ENCODE peak calls at places on chromosomes 7 and 10, in seven cellular contexts. R, Q, M, K, F, C and A are unnamed samples.

GRCh38 chr10:72954596-72955569 is at the start of gene PLA2G12B:
- DNase-seq in R (no peak), Q (no peak), M (no peak), K (no peak), F (peak; percentile 65), C (no peak), A (no peak)

GRCh38 chr7:155880721-155881120 is 68.5 kb upstream of the SHH start:
- DNase-seq in R (no peak), Q (no peak), M (no peak), K (no peak), F (no peak), C (no peak), A (no peak)

GRCh38 chr10:114367041-114367675 is 37.1 kb downstream of the AFAP1L2 start:
- DNase-seq in R (no peak), Q (no peak), M (no peak), K (no peak), F (no peak), C (no peak), A (no peak)

GRCh38 chr10:67663449-67664087 is 32.4 kb downstream of the CTNNA3 start:
- DNase-seq in R (no peak), Q (no peak), M (no peak), K (no peak), F (no peak), C (no peak), A (no peak)

GRCh38 chr7:122056977-122057376 is 87.1 kb downstream of the AASS start:
- DNase-seq in R (no peak), Q (peak; percentile 43), M (no peak), K (no peak), F (no peak), C (no peak), A (no peak)

GRCh38 chr7:80826520-80827237 is 92.2 kb downstream of the SEMA3C start:
- DNase-seq in R (no peak), Q (no peak), M (peak; percentile 29), K (no peak), F (no peak), C (no peak), A (no peak)

GRCh38 chr7:74207586-74207985 is 2.2 kb upstream of the LAT2 start:
- DNase-seq in R (no peak), Q (no peak), M (no peak), K (no peak), F (no peak), C (no peak), A (no peak)

GRCh38 chr7:151168022-151168786 is 710 bp upstream of the GBX1 start:
- DNase-seq in R (no peak), Q (no peak), M (no peak), K (peak; percentile 90), F (no peak), C (peak; percentile 95), A (no peak)

GRCh38 chr10:131259535-131259934 is 52.0 kb downstream of the TCERG1L start:
- DNase-seq in R (no peak), Q (no peak), M (no peak), K (no peak), F (no peak), C (no peak), A (no peak)

GRCh38 chr7:97006951-97007861 is 1.9 kb downstream of the DLX6 start:
- DNase-seq in R (no peak), Q (no peak), M (no peak), K (peak; percentile 84), F (no peak), C (no peak), A (no peak)

GRCh38 chr7:97005764-97006145 is 402 bp downstream of the DLX6 start:
- DNase-seq in R (no peak), Q (no peak), M (no peak), K (no peak), F (peak; percentile 21), C (no peak), A (no peak)

GRCh38 chr7:97004931-97005763 is at the start of gene DLX6:
- DNase-seq in R (no peak), Q (no peak), M (no peak), K (peak; percentile 94), F (peak; percentile 93), C (no peak), A (no peak)

GRCh38 chr7:97004237-97004930 is 969 bp upstream of the DLX6 start:
- DNase-seq in R (no peak), Q (no peak), M (no peak), K (no peak), F (no peak), C (no peak), A (no peak)

DNA sequence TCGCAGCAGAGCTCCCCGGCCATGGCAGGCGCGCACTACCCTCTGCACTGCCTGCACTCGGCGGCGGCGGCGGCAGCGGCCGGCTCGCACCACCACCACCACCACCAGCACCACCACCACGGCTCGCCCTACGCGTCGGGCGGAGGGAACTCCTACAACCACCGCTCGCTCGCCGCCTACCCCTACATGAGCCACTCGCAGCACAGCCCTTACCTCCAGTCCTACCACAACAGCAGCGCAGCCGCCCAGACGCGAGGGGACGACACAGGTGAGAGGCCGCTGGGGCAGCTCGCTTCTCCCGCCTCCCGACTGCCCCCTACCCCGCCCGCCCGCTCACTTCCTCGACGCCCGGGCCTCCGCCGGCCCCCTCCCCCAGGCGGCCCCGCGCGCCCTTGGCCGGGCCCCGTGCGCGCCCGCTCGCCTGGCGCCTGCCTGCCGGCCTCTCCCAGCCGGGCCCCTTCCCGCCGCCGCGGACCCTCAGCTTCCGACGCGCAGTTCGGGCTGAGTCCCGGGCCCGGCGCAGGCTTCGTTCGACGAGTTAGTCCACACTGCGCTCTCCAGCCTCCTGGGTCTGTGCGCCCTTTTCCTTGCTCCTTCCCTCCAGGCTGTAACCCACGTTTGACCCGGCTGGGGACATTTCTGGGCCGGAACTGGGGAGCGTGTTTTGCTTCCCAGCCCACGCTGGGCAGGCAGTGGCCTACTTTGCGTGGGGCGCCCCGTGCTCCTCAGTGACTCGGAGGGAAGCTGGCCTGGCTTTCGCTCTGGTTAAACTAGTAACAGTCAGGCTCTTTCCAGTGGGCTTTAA is 995 bp downstream of the DLX6 start:
- DNase-seq in R (no peak), Q (peak; percentile 29), M (no peak), K (peak; percentile 85), F (peak; percentile 72), C (no peak), A (no peak)
- TF ChIP-seq POLR2AphosphoS5 in R (no peak), Q (no peak), M (no peak), K (no peak), F (peak; percentile 59), C (no peak), A (no peak)

GRCh38 chr10:21516270-21517131 is 9.0 kb downstream of the SKIDA1 start:
- DNase-seq in R (no peak), Q (peak; percentile 53), M (no peak), K (peak; percentile 83), F (no peak), C (peak; percentile 53), A (no peak)
- TF ChIP-seq EZH2 in R (no peak), Q (no peak), M (no peak), K (peak; percentile 25), F (no peak), C (no peak), A (no peak)

GRCh38 chr7:108328174-108328651 is 128.0 kb downstream of the NRCAM start:
- DNase-seq in R (peak; percentile 36), Q (no peak), M (no peak), K (no peak), F (no peak), C (no peak), A (no peak)
- H3K9ac ChIP-seq in R (no peak overlapping the region), Q (no peak overlapping the region), M (no peak overlapping the region), K (no peak overlapping the region), F (no peak overlapping the region), C (no peak overlapping the region), A (no peak overlapping the region)

GRCh38 chr10:3468919-3469638 is 296.5 kb upstream of the PITRM1 start:
- DNase-seq in R (no peak), Q (peak; percentile 75), M (peak; percentile 44), K (no peak), F (no peak), C (no peak), A (no peak)
- TF ChIP-seq POLR2AphosphoS5 in R (no peak), Q (no peak), M (no peak), K (no peak), F (no peak), C (no peak), A (no peak)

DNA sequence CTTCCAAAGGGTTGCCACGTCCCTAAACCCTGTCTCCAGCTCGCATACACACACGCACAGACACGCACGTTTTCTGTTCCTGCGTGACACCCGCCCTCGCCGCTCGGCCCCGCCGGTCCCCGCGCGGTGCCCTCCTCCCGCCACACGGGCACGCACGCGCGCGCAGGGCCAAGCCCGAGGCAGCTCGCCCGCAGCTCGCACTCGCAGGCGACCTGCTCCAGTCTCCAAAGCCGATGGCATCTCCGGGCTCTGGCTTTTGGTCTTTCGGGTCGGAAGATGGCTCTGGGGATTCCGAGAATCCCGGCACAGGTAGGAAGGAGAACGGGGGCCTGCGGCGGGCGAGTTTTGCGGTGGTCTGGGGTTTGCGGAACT is at the start of gene GAD2:
- DNase-seq in R (no peak), Q (no peak), M (no peak), K (peak; percentile 66), F (no peak), C (no peak), A (no peak)
- TF ChIP-seq EZH2 in R (no peak), Q (peak; percentile 22), M (no peak), K (no peak), F (no peak), C (no peak), A (no peak)

GRCh38 chr7:132545756-132546155 is 30.5 kb downstream of the PLXNA4 start:
- DNase-seq in R (no peak), Q (no peak), M (no peak), K (no peak), F (no peak), C (no peak), A (no peak)
- H3K9ac ChIP-seq in R (no peak overlapping the region), Q (no peak overlapping the region), M (no peak overlapping the region), K (no peak overlapping the region), F (no peak overlapping the region), C (no peak overlapping the region), A (no peak overlapping the region)

GRCh38 chr10:13481690-13482089 is 47.1 kb downstream of the BEND7 start:
- DNase-seq in R (no peak), Q (no peak), M (no peak), K (no peak), F (no peak), C (no peak), A (no peak)

GRCh38 chr10:13485623-13486022 is 43.2 kb downstream of the BEND7 start:
- DNase-seq in R (no peak), Q (peak; percentile 6), M (no peak), K (no peak), F (no peak), C (no peak), A (no peak)

GRCh38 chr10:13489035-13489434 is 39.8 kb downstream of the BEND7 start:
- DNase-seq in R (no peak), Q (no peak), M (no peak), K (no peak), F (no peak), C (no peak), A (no peak)

GRCh38 chr10:13483073-13483472 is 45.7 kb downstream of the BEND7 start:
- DNase-seq in R (peak; percentile 47), Q (no peak), M (no peak), K (no peak), F (no peak), C (no peak), A (no peak)

DNA sequence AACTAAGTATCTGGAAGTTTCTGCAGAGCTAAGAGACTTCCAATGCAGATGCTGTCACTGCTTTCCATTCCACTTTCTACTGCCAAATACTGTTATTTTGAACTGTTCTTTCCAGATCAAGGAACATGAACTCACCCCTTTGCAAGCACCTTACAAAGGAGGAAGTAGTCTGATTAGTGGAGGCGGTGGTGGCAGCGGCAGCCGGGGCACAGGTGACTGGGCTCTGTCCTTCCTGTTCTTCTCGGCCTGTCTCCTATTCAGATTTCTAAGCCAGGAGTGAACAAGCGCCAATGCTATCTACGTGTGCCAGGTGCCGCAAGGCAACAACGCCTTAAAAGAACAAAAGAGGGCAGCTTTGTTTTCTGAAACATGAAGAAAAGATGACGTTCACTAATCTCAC is 44.9 kb downstream of the BEND7 start:
- DNase-seq in R (no peak), Q (no peak), M (no peak), K (no peak), F (no peak), C (no peak), A (no peak)
- TF ChIP-seq POLR2AphosphoS5 in R (no peak), Q (no peak), M (no peak), K (no peak), F (no peak), C (no peak), A (no peak)